ENCODE peak calls at places on chromosome 3, in four cellular contexts. One of them, this sample, is unnamed.

GRCh38 chr3:187914231-187914630 is 169.0 kb upstream of the BCL6 start:
- DNase-seq in NCI-H1694 treated with DMSO at 0.1 percent for 48 hours: no peak
- DNase-seq in heart right ventricle: no peak
- DNase-seq in stimulated activated CD4-positive, alpha-beta T cell treated with anti-CD3 and anti-CD28 coated beads, TNF-alpha, amount 100 ng/mL, for 24 hours: no peak
- DNase-seq in this sample: no peak

GRCh38 chr3:153087595-153088566 is 74.1 kb upstream of the RAP2B start:
- DNase-seq in heart right ventricle: no peak
- DNase-seq in stimulated activated CD4-positive, alpha-beta T cell treated with anti-CD3 and anti-CD28 coated beads, TNF-alpha, amount 100 ng/mL, for 24 hours: no peak
- DNase-seq in NCI-H1694 treated with DMSO at 0.1 percent for 48 hours: no peak
- DNase-seq in this sample: no peak

GRCh38 chr3:164375538-164375937 is 702.8 kb downstream of the SI start:
- DNase-seq in heart right ventricle: no peak
- DNase-seq in stimulated activated CD4-positive, alpha-beta T cell treated with anti-CD3 and anti-CD28 coated beads, TNF-alpha, amount 100 ng/mL, for 24 hours: no peak
- DNase-seq in NCI-H1694 treated with DMSO at 0.1 percent for 48 hours: no peak
- DNase-seq in this sample: no peak

GRCh38 chr3:42829628-42830436 is 20.6 kb downstream of the ACKR2 start:
- DNase-seq in heart right ventricle: no peak
- DNase-seq in stimulated activated CD4-positive, alpha-beta T cell treated with anti-CD3 and anti-CD28 coated beads, TNF-alpha, amount 100 ng/mL, for 24 hours: no peak
- DNase-seq in NCI-H1694 treated with DMSO at 0.1 percent for 48 hours: no peak
- DNase-seq in this sample: no peak

GRCh38 chr3:131795382-131796085 is 239.3 kb downstream of the CPNE4 start:
- DNase-seq in stimulated activated CD4-positive, alpha-beta T cell treated with anti-CD3 and anti-CD28 coated beads, TNF-alpha, amount 100 ng/mL, for 24 hours: no peak
- DNase-seq in heart right ventricle: no peak
- DNase-seq in NCI-H1694 treated with DMSO at 0.1 percent for 48 hours: no peak
- DNase-seq in this sample: peak

GRCh38 chr3:60417590-60417989 is 833.7 kb downstream of the FHIT start:
- DNase-seq in heart right ventricle: no peak
- DNase-seq in stimulated activated CD4-positive, alpha-beta T cell treated with anti-CD3 and anti-CD28 coated beads, TNF-alpha, amount 100 ng/mL, for 24 hours: no peak
- DNase-seq in NCI-H1694 treated with DMSO at 0.1 percent for 48 hours: no peak
- DNase-seq in this sample: no peak

GRCh38 chr3:123774474-123774873 is 109.7 kb downstream of the MYLK start:
- DNase-seq in stimulated activated CD4-positive, alpha-beta T cell treated with anti-CD3 and anti-CD28 coated beads, TNF-alpha, amount 100 ng/mL, for 24 hours: no peak
- DNase-seq in heart right ventricle: no peak
- DNase-seq in NCI-H1694 treated with DMSO at 0.1 percent for 48 hours: no peak
- DNase-seq in this sample: no peak

GRCh38 chr3:28915711-28916481 is 365.0 kb upstream of the RBMS3 start:
- DNase-seq in NCI-H1694 treated with DMSO at 0.1 percent for 48 hours: no peak
- DNase-seq in stimulated activated CD4-positive, alpha-beta T cell treated with anti-CD3 and anti-CD28 coated beads, TNF-alpha, amount 100 ng/mL, for 24 hours: no peak
- DNase-seq in heart right ventricle: no peak
- DNase-seq in this sample: no peak

GRCh38 chr3:63625161-63625560 is 27.3 kb upstream of the SNTN start:
- DNase-seq in heart right ventricle: no peak
- DNase-seq in stimulated activated CD4-positive, alpha-beta T cell treated with anti-CD3 and anti-CD28 coated beads, TNF-alpha, amount 100 ng/mL, for 24 hours: no peak
- DNase-seq in NCI-H1694 treated with DMSO at 0.1 percent for 48 hours: no peak
- DNase-seq in this sample: no peak

GRCh38 chr3:113570158-113570557 is 37.8 kb downstream of the SIDT1 start:
- DNase-seq in NCI-H1694 treated with DMSO at 0.1 percent for 48 hours: no peak
- DNase-seq in heart right ventricle: no peak
- DNase-seq in stimulated activated CD4-positive, alpha-beta T cell treated with anti-CD3 and anti-CD28 coated beads, TNF-alpha, amount 100 ng/mL, for 24 hours: no peak
- DNase-seq in this sample: no peak

GRCh38 chr3:117243657-117244056 is 534.1 kb downstream of the TUSC7 start:
- DNase-seq in heart right ventricle: no peak
- DNase-seq in NCI-H1694 treated with DMSO at 0.1 percent for 48 hours: no peak
- DNase-seq in stimulated activated CD4-positive, alpha-beta T cell treated with anti-CD3 and anti-CD28 coated beads, TNF-alpha, amount 100 ng/mL, for 24 hours: no peak
- DNase-seq in this sample: no peak

GRCh38 chr3:28836199-28836598 is 444.7 kb upstream of the RBMS3 start:
- DNase-seq in NCI-H1694 treated with DMSO at 0.1 percent for 48 hours: no peak
- DNase-seq in heart right ventricle: no peak
- DNase-seq in stimulated activated CD4-positive, alpha-beta T cell treated with anti-CD3 and anti-CD28 coated beads, TNF-alpha, amount 100 ng/mL, for 24 hours: no peak
- DNase-seq in this sample: no peak

GRCh38 chr3:39788484-39788883 is 20.9 kb upstream of the MYRIP start:
- DNase-seq in stimulated activated CD4-positive, alpha-beta T cell treated with anti-CD3 and anti-CD28 coated beads, TNF-alpha, amount 100 ng/mL, for 24 hours: no peak
- DNase-seq in heart right ventricle: no peak
- DNase-seq in NCI-H1694 treated with DMSO at 0.1 percent for 48 hours: no peak
- DNase-seq in this sample: no peak

GRCh38 chr3:138078096-138078495 is 37.3 kb downstream of the DZIP1L start:
- DNase-seq in heart right ventricle: no peak
- DNase-seq in NCI-H1694 treated with DMSO at 0.1 percent for 48 hours: no peak
- DNase-seq in stimulated activated CD4-positive, alpha-beta T cell treated with anti-CD3 and anti-CD28 coated beads, TNF-alpha, amount 100 ng/mL, for 24 hours: no peak
- DNase-seq in this sample: no peak

GRCh38 chr3:119977353-119977752 is 116.9 kb downstream of the GSK3B start:
- DNase-seq in heart right ventricle: no peak
- DNase-seq in NCI-H1694 treated with DMSO at 0.1 percent for 48 hours: no peak
- DNase-seq in stimulated activated CD4-positive, alpha-beta T cell treated with anti-CD3 and anti-CD28 coated beads, TNF-alpha, amount 100 ng/mL, for 24 hours: no peak
- DNase-seq in this sample: no peak

GRCh38 chr3:49511631-49512030 is 41.6 kb downstream of the DAG1 start:
- DNase-seq in NCI-H1694 treated with DMSO at 0.1 percent for 48 hours: no peak
- DNase-seq in stimulated activated CD4-positive, alpha-beta T cell treated with anti-CD3 and anti-CD28 coated beads, TNF-alpha, amount 100 ng/mL, for 24 hours: no peak
- DNase-seq in heart right ventricle: no peak
- DNase-seq in this sample: no peak

GRCh38 chr3:128449111-128449638 is 17.5 kb downstream of the DNAJB8 start:
- DNase-seq in NCI-H1694 treated with DMSO at 0.1 percent for 48 hours: no peak
- DNase-seq in stimulated activated CD4-positive, alpha-beta T cell treated with anti-CD3 and anti-CD28 coated beads, TNF-alpha, amount 100 ng/mL, for 24 hours: no peak
- DNase-seq in heart right ventricle: no peak
- DNase-seq in this sample: no peak

GRCh38 chr3:94173667-94174434 is 111.0 kb downstream of the NSUN3 start:
- DNase-seq in heart right ventricle: no peak
- DNase-seq in stimulated activated CD4-positive, alpha-beta T cell treated with anti-CD3 and anti-CD28 coated beads, TNF-alpha, amount 100 ng/mL, for 24 hours: no peak
- DNase-seq in NCI-H1694 treated with DMSO at 0.1 percent for 48 hours: no peak
- DNase-seq in this sample: no peak

GRCh38 chr3:29912600-29913288 is 631.9 kb downstream of the RBMS3 start:
- DNase-seq in NCI-H1694 treated with DMSO at 0.1 percent for 48 hours: no peak
- DNase-seq in heart right ventricle: no peak
- DNase-seq in stimulated activated CD4-positive, alpha-beta T cell treated with anti-CD3 and anti-CD28 coated beads, TNF-alpha, amount 100 ng/mL, for 24 hours: no peak
- DNase-seq in this sample: no peak

GRCh38 chr3:150020527-150020926 is 49.8 kb upstream of the PFN2 start:
- DNase-seq in NCI-H1694 treated with DMSO at 0.1 percent for 48 hours: no peak
- DNase-seq in heart right ventricle: no peak
- DNase-seq in stimulated activated CD4-positive, alpha-beta T cell treated with anti-CD3 and anti-CD28 coated beads, TNF-alpha, amount 100 ng/mL, for 24 hours: no peak
- DNase-seq in this sample: no peak

GRCh38 chr3:170220871-170221270 is 1.4 kb upstream of the PRKCI start:
- DNase-seq in heart right ventricle: no peak
- DNase-seq in stimulated activated CD4-positive, alpha-beta T cell treated with anti-CD3 and anti-CD28 coated beads, TNF-alpha, amount 100 ng/mL, for 24 hours: no peak
- DNase-seq in NCI-H1694 treated with DMSO at 0.1 percent for 48 hours: no peak
- DNase-seq in this sample: no peak

GRCh38 chr3:133595341-133595740 is 21.9 kb downstream of the CDV3 start:
- DNase-seq in stimulated activated CD4-positive, alpha-beta T cell treated with anti-CD3 and anti-CD28 coated beads, TNF-alpha, amount 100 ng/mL, for 24 hours: no peak
- DNase-seq in NCI-H1694 treated with DMSO at 0.1 percent for 48 hours: no peak
- DNase-seq in heart right ventricle: no peak
- DNase-seq in this sample: no peak

GRCh38 chr3:134462236-134463059 is 23.3 kb downstream of the ANAPC13 start:
- DNase-seq in heart right ventricle: no peak
- DNase-seq in NCI-H1694 treated with DMSO at 0.1 percent for 48 hours: no peak
- DNase-seq in stimulated activated CD4-positive, alpha-beta T cell treated with anti-CD3 and anti-CD28 coated beads, TNF-alpha, amount 100 ng/mL, for 24 hours: no peak
- DNase-seq in this sample: no peak

GRCh38 chr3:72274511-72275295 is 489.8 kb upstream of the PROK2 start:
- DNase-seq in heart right ventricle: no peak
- DNase-seq in stimulated activated CD4-positive, alpha-beta T cell treated with anti-CD3 and anti-CD28 coated beads, TNF-alpha, amount 100 ng/mL, for 24 hours: no peak
- DNase-seq in NCI-H1694 treated with DMSO at 0.1 percent for 48 hours: peak
- DNase-seq in this sample: no peak

GRCh38 chr3:46031747-46032146 is 4.5 kb upstream of the XCR1 start:
- DNase-seq in heart right ventricle: no peak
- DNase-seq in NCI-H1694 treated with DMSO at 0.1 percent for 48 hours: no peak
- DNase-seq in stimulated activated CD4-positive, alpha-beta T cell treated with anti-CD3 and anti-CD28 coated beads, TNF-alpha, amount 100 ng/mL, for 24 hours: no peak
- DNase-seq in this sample: no peak

GRCh38 chr3:58556761-58557181 is 19.8 kb upstream of the ACOX2 start:
- DNase-seq in heart right ventricle: no peak
- DNase-seq in NCI-H1694 treated with DMSO at 0.1 percent for 48 hours: peak
- DNase-seq in stimulated activated CD4-positive, alpha-beta T cell treated with anti-CD3 and anti-CD28 coated beads, TNF-alpha, amount 100 ng/mL, for 24 hours: no peak
- DNase-seq in this sample: no peak

This sample was measured in GM13977.